ENCODE peak calls at places on chromosomes 3 and 15, in nine cellular contexts. W, P, X, V, U, M, L, B and Z are unnamed samples.

GRCh38 chr3:125212509-125213372 is at the start of gene SLC12A8:
- DNase-seq in U (no peak), B (no peak), M (no peak), X (peak; percentile 34), W (no peak), L (no peak), V (no peak), P (peak; percentile 66), Z (no peak)

GRCh38 chr15:101521563-101521962 is 32.1 kb upstream of the PCSK6 start:
- DNase-seq in L (no peak), U (no peak), V (no peak), M (no peak), W (peak; percentile 17), P (peak; percentile 23), X (no peak), B (no peak), Z (no peak)

GRCh38 chr15:50876989-50877360 is 31.5 kb upstream of the AP4E1 start:
- DNase-seq in X (peak; percentile 62), B (peak; percentile 78), P (peak; percentile 92), U (peak; percentile 65), L (peak; percentile 93), W (peak; percentile 96), V (peak; percentile 22), M (peak; percentile 87), Z (peak; percentile 85)

GRCh38 chr3:7682822-7683229 is 818.8 kb upstream of the LMCD1 start:
- DNase-seq in U (no peak), P (no peak), M (peak; percentile 64), L (no peak), V (peak; percentile 41), X (peak; percentile 77), B (peak; percentile 92), W (peak; percentile 66), Z (peak; percentile 77)

GRCh38 chr3:45041666-45042065 is 15.6 kb downstream of the CLEC3B start:
- DNase-seq in V (no peak), L (no peak), X (no peak), U (no peak), B (no peak), W (no peak), P (no peak), M (no peak), Z (no peak)

GRCh38 chr15:90291679-90292356 is 26.3 kb downstream of the NGRN start:
- DNase-seq in M (no peak), U (no peak), W (no peak), X (peak; percentile 62), V (no peak), B (peak; percentile 55), L (no peak), P (peak; percentile 53), Z (peak; percentile 28)

GRCh38 chr3:178522200-178523052 is 13.8 kb upstream of the KCNMB2 start:
- DNase-seq in V (no peak), U (no peak), M (no peak), L (no peak), B (no peak), W (no peak), X (no peak), P (no peak), Z (no peak)

GRCh38 chr3:37301980-37302379 is 127.6 kb upstream of the LRRFIP2 start:
- DNase-seq in L (no peak), P (no peak), M (no peak), W (no peak), X (no peak), B (no peak), V (no peak), U (no peak), Z (no peak)

GRCh38 chr3:27669505-27670085 is 52.5 kb downstream of the EOMES start:
- DNase-seq in B (peak; percentile 38), W (no peak), U (no peak), L (no peak), M (no peak), V (no peak), X (no peak), P (no peak), Z (no peak)

GRCh38 chr3:138834359-138835176 is at the start of gene PIK3CB:
- DNase-seq in W (no peak), X (peak; percentile 90), P (peak; percentile 93), M (peak; percentile 67), B (peak; percentile 47), L (peak; percentile 38), U (peak; percentile 80), V (peak; percentile 93), Z (peak; percentile 84)

GRCh38 chr15:22846073-22846472 is 7.6 kb downstream of the NIPA2 start:
- DNase-seq in M (no peak), L (no peak), U (no peak), W (no peak), V (no peak), P (no peak), B (no peak), X (no peak), Z (no peak)

GRCh38 chr3:112640864-112641751 is at the start of gene CCDC80:
- DNase-seq in V (no peak), P (no peak), W (peak; percentile 76), L (no peak), M (peak; percentile 77), U (no peak), B (peak; percentile 92), X (no peak), Z (no peak)
- H3K4me3 ChIP-seq in V (peak within 1 kb of the TSS; percentile 63), P (peak within 1 kb of the TSS; percentile 7), W (peak within 1 kb of the TSS; percentile 34), L (peak within 1 kb of the TSS; percentile 45), M (peak within 1 kb of the TSS; percentile 61), U (peak within 1 kb of the TSS; percentile 55), B (peak within 1 kb of the TSS; percentile 31), X (peak within 1 kb of the TSS; percentile 25), Z (peak within 1 kb of the TSS; percentile 29)

GRCh38 chr3:143928541-143929255 is 42.9 kb upstream of the DIPK2A start:
- DNase-seq in W (no peak), B (no peak), L (no peak), X (no peak), U (no peak), M (no peak), P (no peak), V (no peak), Z (no peak)

GRCh38 chr3:143928056-143928455 is 43.6 kb upstream of the DIPK2A start:
- DNase-seq in B (no peak), P (no peak), M (no peak), L (no peak), U (no peak), W (no peak), X (no peak), V (no peak), Z (no peak)

GRCh38 chr3:143918848-143919247 is 52.8 kb upstream of the DIPK2A start:
- DNase-seq in X (no peak), U (no peak), V (no peak), L (no peak), P (no peak), M (no peak), B (no peak), W (no peak), Z (no peak)

GRCh38 chr3:143924522-143925381 is 46.9 kb upstream of the DIPK2A start:
- DNase-seq in P (no peak), L (no peak), U (no peak), W (no peak), M (no peak), X (no peak), B (no peak), V (no peak), Z (no peak)
- H3K4me3 ChIP-seq in P (no peak overlapping the region), L (no peak overlapping the region), U (no peak overlapping the region), W (no peak overlapping the region), M (no peak overlapping the region), X (no peak overlapping the region), B (no peak overlapping the region), V (no peak overlapping the region), Z (no peak overlapping the region)

DNA sequence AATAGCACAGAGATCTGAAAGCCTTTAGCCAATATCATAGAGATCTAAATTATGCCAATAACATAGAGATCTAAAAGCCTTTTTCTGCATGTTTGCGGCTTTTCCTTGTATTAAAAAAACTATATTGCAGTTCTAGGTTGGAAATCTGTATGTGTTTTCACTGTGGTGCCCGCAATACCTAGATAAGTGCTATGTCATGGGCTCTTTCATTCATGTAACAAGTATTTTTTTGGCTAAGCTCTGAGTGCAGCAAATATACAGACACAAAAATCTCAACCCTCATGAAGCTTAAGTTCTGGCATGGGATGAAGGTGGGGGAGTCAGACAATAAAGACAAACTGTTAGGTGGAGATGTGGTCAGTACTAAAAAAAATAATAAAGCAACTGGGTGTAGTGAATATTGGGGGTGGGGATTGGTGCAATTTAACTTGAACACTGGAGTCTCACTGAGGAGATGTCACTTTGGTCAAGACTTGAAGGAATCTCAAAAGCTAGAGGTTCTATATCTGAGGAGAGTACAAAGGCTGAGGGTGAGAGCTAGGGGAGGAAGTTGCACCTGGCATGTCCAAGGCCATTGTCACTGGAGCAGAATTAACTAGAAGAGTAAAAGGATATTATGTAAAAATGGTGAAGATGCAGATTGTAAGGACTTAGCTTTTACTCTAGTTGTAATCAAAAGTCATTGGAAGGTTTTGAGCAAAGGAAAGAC is 978 bp downstream of the BUB1B start:
- DNase-seq in L (no peak), X (no peak), P (no peak), V (no peak), W (peak; percentile 36), M (no peak), U (no peak), B (no peak), Z (no peak)
- H3K4me3 ChIP-seq in L (peak overlapping the region; percentile 96), X (peak overlapping the region; percentile 82), P (peak overlapping the region; percentile 55), V (peak overlapping the region; percentile 75), W (peak overlapping the region; percentile 67), M (peak overlapping the region; percentile 100), U (no peak overlapping the region), B (peak overlapping the region; percentile 75), Z (peak overlapping the region; percentile 65)

GRCh38 chr3:15401936-15402335 is 25.4 kb downstream of the METTL6 start:
- DNase-seq in M (no peak), L (no peak), P (no peak), X (no peak), B (no peak), U (no peak), V (no peak), W (no peak), Z (no peak)

GRCh38 chr3:15403965-15404364 is 23.4 kb downstream of the METTL6 start:
- DNase-seq in U (no peak), P (no peak), V (no peak), W (no peak), L (no peak), B (peak; percentile 39), X (no peak), M (no peak), Z (no peak)

GRCh38 chr3:15404767-15405166 is 22.6 kb downstream of the METTL6 start:
- DNase-seq in V (no peak), W (no peak), X (no peak), U (no peak), M (no peak), L (no peak), P (no peak), B (no peak), Z (no peak)

GRCh38 chr3:15409239-15409638 is 18.1 kb downstream of the METTL6 start:
- DNase-seq in X (no peak), U (no peak), P (no peak), W (no peak), M (no peak), B (no peak), L (no peak), V (no peak), Z (no peak)

DNA sequence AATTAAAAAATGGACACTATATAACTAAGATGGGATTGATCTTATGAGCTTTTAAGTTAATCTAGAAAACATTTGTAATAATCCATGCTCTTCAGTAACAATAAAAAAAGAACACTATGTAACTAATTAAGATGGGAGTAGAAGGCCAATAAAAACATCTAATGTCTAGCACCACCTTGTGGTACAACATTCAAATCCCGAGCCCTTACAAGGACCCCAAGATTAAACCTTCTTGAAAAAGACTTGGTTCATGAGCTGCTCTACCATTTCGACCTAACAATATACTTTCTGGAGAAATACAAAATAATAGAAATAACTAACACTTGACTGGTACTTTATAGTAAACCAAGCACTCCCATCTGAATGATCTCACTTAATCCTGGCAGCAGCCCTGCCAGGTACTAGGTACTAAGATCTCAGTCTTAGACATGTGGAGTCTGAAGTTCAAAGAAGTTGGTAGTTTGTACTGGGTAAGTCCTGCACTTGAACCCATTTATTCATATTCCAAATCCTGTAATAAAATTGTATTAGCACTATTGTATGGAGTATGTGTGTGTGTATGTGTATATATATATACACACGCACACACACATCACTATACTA is 21.8 kb downstream of the METTL6 start:
- DNase-seq in U (no peak), P (no peak), L (no peak), X (no peak), V (no peak), B (peak; percentile 67), M (peak; percentile 40), W (peak; percentile 35), Z (no peak)
- H3K4me3 ChIP-seq in U (no peak overlapping the region), P (no peak overlapping the region), L (no peak overlapping the region), X (no peak overlapping the region), V (no peak overlapping the region), B (no peak overlapping the region), M (no peak overlapping the region), W (no peak overlapping the region), Z (no peak overlapping the region)